ENCODE peak calls at places on chromosomes 12 and 14, in seven cellular contexts. B, M, H, W, N, A and E are unnamed samples.

GRCh38 chr14:74169906-74170305 is 69.3 kb upstream of the VSX2 start:
- DNase-seq in M (no peak), H (no peak), B (no peak), W (no peak), A (no peak), N (no peak), E (no peak)

GRCh38 chr14:89613260-89614008 is 196.4 kb upstream of the FOXN3 start:
- DNase-seq in M (no peak), N (no peak), A (no peak), W (no peak), B (no peak), H (no peak), E (no peak)

GRCh38 chr14:36426113-36426512 is 93.9 kb downstream of the NKX2-1 start:
- DNase-seq in H (no peak), N (no peak), M (no peak), A (no peak), B (no peak), W (no peak), E (no peak)

GRCh38 chr14:52553671-52554575 is 1.3 kb downstream of the GPR137C start:
- DNase-seq in N (peak), A (peak), H (peak), B (peak), W (peak), M (peak), E (peak)

GRCh38 chr14:100748944-100749343 is 22.3 kb downstream of the DLK1 start:
- DNase-seq in A (no peak), W (no peak), N (no peak), H (no peak), B (no peak), M (no peak), E (no peak)

GRCh38 chr12:49342914-49343731 is 3.6 kb upstream of the DNAJC22 start:
- DNase-seq in A (peak), N (no peak), B (peak), M (no peak), W (no peak), H (no peak), E (no peak)

GRCh38 chr12:27564612-27565213 is 40.7 kb downstream of the PPFIBP1 start:
- DNase-seq in A (no peak), W (no peak), M (no peak), H (no peak), B (no peak), N (peak), E (no peak)

GRCh38 chr14:63510538-63510937 is 32.6 kb downstream of the PPP2R5E start:
- DNase-seq in A (no peak), H (no peak), B (no peak), N (no peak), M (no peak), W (no peak), E (no peak)

GRCh38 chr12:7091660-7092228 is 501 bp downstream of the C1R start:
- DNase-seq in N (no peak), B (peak), M (no peak), A (no peak), H (no peak), W (no peak), E (no peak)

GRCh38 chr12:93381183-93381975 is 3.7 kb downstream of the NUDT4 start:
- DNase-seq in W (no peak), A (no peak), M (no peak), B (no peak), H (no peak), N (no peak), E (no peak)

GRCh38 chr14:78446807-78447206 is 276.6 kb downstream of the NRXN3 start:
- DNase-seq in W (no peak), M (no peak), B (no peak), A (no peak), H (no peak), N (no peak), E (no peak)

GRCh38 chr12:18546399-18546798 is 191.4 kb downstream of the PLCZ1 start:
- DNase-seq in B (no peak), A (no peak), W (no peak), H (peak), N (no peak), M (no peak), E (peak)

GRCh38 chr14:75989134-75989533 is 3.6 kb downstream of the IFT43 start:
- DNase-seq in W (no peak), A (no peak), B (peak), N (no peak), M (peak), H (peak), E (no peak)